ENCODE peak calls at places on chromosome 21, in ten cellular contexts. S is astrocyte of the spinal cord; T is activated CD4-positive, alpha-beta T cell treated with anti-CD3 and anti-CD28 coated beads, Interleukin-2, amount 50 U/mL, for 1 hour; E is Daoy; B is colonic mucosa; U is left cardiac atrium; I is ACHN; V is endothelial cell; O is Calu3; D is A673. N is an unnamed sample.

GRCh38 chr21:15850645-15851044 is 120.9 kb downstream of the USP25 start:
- DNase-seq in I (peak), U (no peak), O (no peak), E (peak), S (peak), D (no peak), T (no peak), B (no peak), V (no peak), N (no peak)

GRCh38 chr21:33443174-33443573 is 36.6 kb downstream of the TMEM50B start:
- DNase-seq in E (no peak), B (no peak), T (no peak), U (no peak), D (no peak), O (no peak), S (no peak), I (no peak), V (no peak), N (no peak)

GRCh38 chr21:46425061-46425460 is 33.6 kb upstream of the DIP2A start:
- DNase-seq in B (no peak), D (no peak), V (no peak), O (no peak), U (no peak), E (no peak), I (no peak), T (no peak), S (no peak), N (no peak)

GRCh38 chr21:46254208-46254975 is 25.8 kb upstream of the LSS start:
- DNase-seq in S (no peak), V (no peak), B (no peak), U (no peak), D (peak), I (no peak), E (no peak), O (no peak), T (no peak), N (no peak)

GRCh38 chr21:33947451-33948095 is 32.0 kb upstream of the ATP5PO start:
- DNase-seq in E (peak), T (peak), O (peak), I (peak), U (peak), V (peak), D (peak), B (peak), S (peak), N (peak)

GRCh38 chr21:43369124-43369523 is 57.8 kb downstream of the SIK1 start:
- DNase-seq in V (no peak), T (no peak), B (no peak), I (no peak), U (no peak), O (no peak), D (peak), S (no peak), E (peak), N (no peak)

GRCh38 chr21:37383066-37383465 is 16.5 kb downstream of the DYRK1A start:
- DNase-seq in I (no peak), D (peak), S (no peak), O (no peak), E (no peak), T (no peak), U (no peak), B (no peak), V (no peak), N (no peak)

GRCh38 chr21:20451051-20451450 is 547.2 kb upstream of the NCAM2 start:
- DNase-seq in O (no peak), E (peak), T (no peak), B (no peak), D (no peak), V (no peak), S (peak), U (no peak), I (no peak), N (no peak)

GRCh38 chr21:33976082-33976979 is 60.7 kb upstream of the ATP5PO start:
- DNase-seq in O (peak), S (peak), E (peak), V (no peak), U (peak), T (peak), B (peak), I (peak), D (peak), N (no peak)

GRCh38 chr21:20301395-20301794 is 696.8 kb upstream of the NCAM2 start:
- DNase-seq in B (no peak), T (no peak), O (no peak), E (no peak), I (no peak), V (no peak), D (no peak), U (no peak), S (no peak), N (no peak)

GRCh38 chr21:36470294-36470693 is 9.6 kb downstream of the CLDN14 start:
- DNase-seq in T (no peak), I (no peak), E (peak), U (no peak), B (no peak), S (peak), O (no peak), V (no peak), D (peak), N (no peak)

GRCh38 chr21:35927262-35927661 is 133.1 kb downstream of the SETD4 start:
- DNase-seq in O (no peak), U (no peak), B (no peak), I (no peak), E (no peak), T (no peak), D (no peak), S (no peak), V (no peak), N (no peak)

GRCh38 chr21:38956791-38957571 is 151.3 kb downstream of the ETS2 start:
- DNase-seq in I (no peak), S (no peak), D (no peak), T (no peak), V (no peak), B (peak), E (no peak), U (peak), O (no peak), N (peak)

GRCh38 chr21:45329261-45330074 is 41.8 kb upstream of the POFUT2 start:
- DNase-seq in D (no peak), B (peak), S (no peak), E (no peak), U (peak), I (peak), T (no peak), V (no peak), O (peak), N (no peak)

GRCh38 chr21:43352568-43353281 is 74.2 kb downstream of the SIK1 start:
- DNase-seq in V (no peak), T (no peak), E (no peak), I (peak), D (peak), O (no peak), U (no peak), B (no peak), S (no peak), N (no peak)

GRCh38 chr21:46363698-46364097 is 39.7 kb downstream of the PCNT start:
- DNase-seq in I (no peak), T (no peak), S (no peak), B (no peak), E (no peak), U (no peak), V (no peak), O (no peak), D (no peak), N (no peak)

GRCh38 chr21:27248791-27249190 is 281.9 kb upstream of the ADAMTS5 start:
- DNase-seq in S (peak), V (no peak), O (no peak), B (no peak), T (no peak), D (no peak), E (no peak), U (no peak), I (no peak), N (no peak)

GRCh38 chr21:41681336-41681801 is 85.5 kb downstream of the RIPK4 start:
- DNase-seq in I (no peak), V (no peak), B (no peak), T (no peak), U (no peak), S (no peak), E (no peak), O (peak), D (no peak), N (peak)

GRCh38 chr21:33036430-33037162 is 10.9 kb downstream of the OLIG2 start:
- DNase-seq in B (no peak), I (no peak), T (no peak), S (peak), D (no peak), U (no peak), V (no peak), O (no peak), E (peak), N (peak)

N was measured in stomach.